ENCODE peak calls at places on chromosomes 7 and 10, in eight cellular contexts. I is A549, Z is pancreas, K is AG09319, F is heart left ventricle, X is right atrium auricular region, J is Calu3, E is transverse colon. N is an unnamed sample.

GRCh38 chr7:114885836-114886235 is 36.1 kb upstream of the MDFIC start:
- DNase-seq in I (no peak), E (no peak), F (no peak), X (no peak), Z (no peak), K (no peak), J (no peak), N (no peak)

GRCh38 chr7:116431783-116432182 is 67.8 kb upstream of the CAV2 start:
- DNase-seq in J (no peak), F (no peak), I (no peak), X (no peak), Z (no peak), K (no peak), E (no peak), N (no peak)

GRCh38 chr7:17401806-17402627 is 103.6 kb downstream of the AHR start:
- DNase-seq in E (no peak), F (no peak), X (no peak), J (no peak), Z (no peak), K (no peak), I (no peak), N (no peak)

GRCh38 chr7:124171068-124171467 is 138.2 kb upstream of the TMEM229A start:
- DNase-seq in E (no peak), K (no peak), J (peak; percentile 47), F (no peak), Z (no peak), I (no peak), X (no peak), N (peak; percentile 15)

GRCh38 chr7:3244241-3244814 is 56.7 kb upstream of the SDK1 start:
- DNase-seq in F (no peak), X (no peak), Z (no peak), K (peak; percentile 11), J (peak; percentile 58), E (no peak), I (peak; percentile 66), N (no peak)

GRCh38 chr10:74008212-74008731 is 10.4 kb downstream of the VCL start:
- DNase-seq in K (peak; percentile 68), F (no peak), X (no peak), Z (no peak), I (no peak), J (no peak), E (no peak), N (no peak)

GRCh38 chr7:98232799-98233198 is 19.2 kb downstream of the TECPR1 start:
- DNase-seq in I (no peak), E (no peak), X (no peak), Z (no peak), K (no peak), J (no peak), F (no peak), N (no peak)

GRCh38 chr7:20219446-20220292 is 2.5 kb upstream of the MACC1 start:
- DNase-seq in J (peak; percentile 98), E (peak; percentile 90), K (no peak), X (peak; percentile 82), F (peak; percentile 74), I (no peak), Z (peak; percentile 84), N (peak; percentile 55)

GRCh38 chr7:99092064-99092720 is 51.7 kb downstream of the SMURF1 start:
- DNase-seq in K (no peak), F (no peak), Z (no peak), J (peak; percentile 58), E (no peak), I (no peak), X (no peak), N (no peak)

DNA sequence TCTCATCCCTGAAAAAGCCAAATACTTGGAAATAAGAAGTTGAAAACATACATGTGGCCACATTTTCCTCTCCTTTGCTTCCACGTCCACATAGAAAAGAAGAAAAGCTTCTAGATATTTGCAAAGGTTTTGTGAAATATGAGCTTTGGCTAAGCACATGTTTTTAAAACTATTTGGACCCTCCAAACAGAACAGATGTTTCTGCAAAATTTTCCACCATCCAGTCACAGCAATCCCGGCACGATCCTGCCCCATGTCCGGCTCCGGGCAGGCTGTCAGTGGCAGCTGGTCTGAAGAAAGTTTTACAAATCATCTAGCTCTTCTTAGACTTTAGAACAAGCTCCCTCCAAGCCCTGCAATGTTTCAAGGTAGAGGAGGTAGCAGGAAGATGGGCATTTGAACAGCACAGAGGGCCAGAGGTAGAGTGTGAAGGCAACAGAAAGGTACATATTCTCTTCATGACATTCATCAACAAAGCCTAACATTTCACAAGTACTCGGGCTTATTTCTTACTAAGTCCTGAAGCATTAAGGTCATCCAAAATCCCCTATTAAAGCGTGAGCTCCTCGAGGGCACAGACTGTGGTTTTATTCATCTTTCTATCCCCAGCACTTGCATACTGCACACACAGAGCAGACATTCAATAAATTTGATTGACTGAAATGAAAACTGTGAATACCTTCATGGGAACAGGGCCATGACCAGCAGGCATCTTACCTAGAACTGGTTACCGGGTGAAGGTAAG is 110.1 kb downstream of the JAZF1 start:
- DNase-seq in X (no peak), F (no peak), J (no peak), Z (no peak), E (no peak), K (no peak), I (no peak), N (no peak)
- TF ChIP-seq CTCF in X (no peak), F (no peak), J (no peak), Z (no peak), E (no peak), K (no peak), I (no peak), N (no peak)

GRCh38 chr7:78019457-78020130 is 221.0 kb downstream of the PHTF2 start:
- DNase-seq in J (peak; percentile 78), Z (peak; percentile 90), I (peak; percentile 93), F (peak; percentile 93), E (peak; percentile 93), K (peak; percentile 71), X (peak; percentile 92), N (peak; percentile 94)

GRCh38 chr7:78020874-78021249 is 222.3 kb downstream of the PHTF2 start:
- DNase-seq in K (no peak), I (no peak), X (no peak), E (no peak), F (no peak), Z (no peak), J (no peak), N (no peak)

GRCh38 chr7:78017621-78018100 is 219.1 kb downstream of the PHTF2 start:
- DNase-seq in F (no peak), X (no peak), Z (no peak), K (no peak), J (no peak), E (no peak), I (no peak), N (no peak)

GRCh38 chr7:78020131-78020873 is 221.7 kb downstream of the PHTF2 start:
- DNase-seq in X (peak; percentile 75), K (peak; percentile 68), I (peak; percentile 80), F (peak; percentile 69), J (peak; percentile 45), Z (peak; percentile 67), E (peak; percentile 63), N (no peak)

DNA sequence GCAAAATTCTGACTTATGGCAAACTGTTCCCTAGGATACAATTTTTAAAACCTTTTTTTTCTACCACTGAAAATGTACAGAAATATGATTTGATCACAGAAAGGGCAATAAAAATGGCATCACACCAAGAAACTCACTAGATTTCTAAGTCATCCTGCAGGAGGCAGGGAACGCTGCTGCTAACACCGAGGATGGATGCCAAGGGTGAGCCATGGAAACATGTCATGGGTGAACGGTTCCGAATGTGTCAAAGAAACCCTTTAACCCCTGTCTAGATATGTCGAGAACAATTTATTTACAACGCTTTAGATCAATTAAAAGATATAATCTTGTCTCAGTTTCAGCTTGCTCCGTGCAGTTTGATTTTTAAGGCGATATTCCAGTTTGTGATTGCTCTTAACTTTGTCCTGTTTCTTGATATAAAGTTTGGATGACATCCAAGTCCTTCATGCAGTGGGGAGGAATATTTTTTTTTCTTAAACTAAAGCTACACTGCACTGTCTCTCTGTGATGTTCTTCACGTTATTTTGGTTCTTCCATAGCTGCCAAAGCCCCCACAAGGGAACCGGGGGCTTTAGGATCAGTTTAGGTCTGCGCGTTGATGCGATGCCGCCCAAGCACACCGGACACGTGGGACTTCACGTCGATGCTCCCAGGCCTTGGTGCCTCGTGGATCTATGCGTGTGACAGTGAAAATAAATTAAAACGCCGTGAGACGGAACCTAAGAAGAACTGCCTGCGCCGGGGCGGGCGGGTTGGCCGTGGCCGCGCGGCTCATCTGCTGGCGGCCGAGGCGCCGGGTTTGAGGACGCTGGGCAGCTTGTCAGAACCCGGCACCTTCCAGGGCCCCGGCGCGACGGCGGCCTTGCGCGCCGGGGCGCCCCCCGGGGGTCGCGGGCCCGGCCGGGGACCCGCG is 220.2 kb downstream of the PHTF2 start:
- DNase-seq in X (peak; percentile 76), K (no peak), F (peak; percentile 21), I (peak; percentile 14), Z (peak; percentile 15), E (peak; percentile 44), J (peak; percentile 6), N (peak; percentile 34)
- TF ChIP-seq CTCF in X (no peak), K (peak; percentile 12), F (no peak), I (no peak), Z (no peak), E (no peak), J (no peak), N (no peak)

DNA sequence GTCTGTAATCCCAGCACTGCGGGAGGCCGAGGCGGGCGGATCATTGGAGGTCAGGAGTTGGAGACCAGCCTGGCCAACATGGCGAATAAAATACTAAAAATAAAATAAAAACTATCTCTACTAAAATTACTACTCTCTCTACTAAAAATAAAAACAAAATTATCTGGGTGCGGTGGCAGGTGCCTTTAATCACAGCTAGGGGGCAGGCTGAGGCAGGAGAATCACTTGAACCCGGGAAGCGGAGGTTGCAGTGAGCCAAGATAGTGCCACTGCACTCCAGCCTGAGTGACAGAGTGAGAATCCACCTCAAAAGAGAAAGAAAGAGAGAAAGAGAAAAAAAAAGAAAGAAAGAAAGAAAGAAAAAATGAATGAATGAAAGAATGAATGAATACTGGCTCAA is 351.4 kb downstream of the ELMO1 start:
- DNase-seq in J (no peak), E (no peak), Z (no peak), X (no peak), F (no peak), K (no peak), I (no peak), N (no peak)
- TF ChIP-seq CTCF in J (no peak), E (no peak), Z (no peak), X (no peak), F (no peak), K (no peak), I (no peak), N (no peak)

GRCh38 chr10:17582015-17582414 is 35.2 kb downstream of the HACD1 start:
- DNase-seq in J (no peak), K (no peak), F (no peak), Z (no peak), X (no peak), I (no peak), E (no peak), N (no peak)

GRCh38 chr10:17580853-17581252 is 36.3 kb downstream of the HACD1 start:
- DNase-seq in K (no peak), F (no peak), E (no peak), J (no peak), X (no peak), Z (no peak), I (no peak), N (no peak)

GRCh38 chr10:17576768-17577167 is 40.4 kb downstream of the HACD1 start:
- DNase-seq in F (no peak), J (no peak), X (no peak), I (no peak), Z (no peak), K (no peak), E (no peak), N (no peak)

DNA sequence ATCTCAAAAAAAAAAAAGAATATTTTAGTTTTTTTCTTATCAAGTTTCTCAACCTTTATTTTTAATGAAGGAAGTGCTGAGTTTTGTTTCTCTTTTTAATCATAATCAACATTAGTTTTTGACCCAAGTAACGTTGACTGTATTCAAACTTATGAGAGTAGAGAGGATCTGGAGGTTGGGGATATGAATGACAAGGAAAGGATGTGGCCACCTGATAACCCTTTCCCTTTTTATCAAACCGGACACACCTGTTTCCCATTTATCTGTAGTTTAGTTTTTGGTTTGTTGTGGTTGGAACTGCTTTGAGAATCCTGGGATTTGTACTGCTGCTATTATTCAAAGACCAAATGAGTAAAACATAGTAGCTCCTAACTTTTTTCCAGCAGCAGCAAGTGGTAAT is 38.6 kb downstream of the HACD1 start:
- DNase-seq in J (no peak), X (no peak), F (peak; percentile 20), K (no peak), E (no peak), I (no peak), Z (no peak), N (peak; percentile 22)
- TF ChIP-seq CTCF in J (no peak), X (no peak), F (no peak), K (no peak), E (no peak), I (no peak), Z (no peak), N (no peak)

N was measured in heart right ventricle.